ENCODE peak calls at places on chromosomes 1 and 21, in nine cellular contexts. U is lower leg skin, N is cardiac muscle cell, T is heart left ventricle, Y is PC-3, M is IMR-90, A is epithelial cell of esophagus, V is AG10803, Z is fibroblast of lung. O is an unnamed sample.

GRCh38 chr1:98045211-98046030 is 124.6 kb upstream of the DPYD start:
- DNase-seq in Y (no peak), V (peak), T (no peak), U (no peak), A (peak), M (peak), Z (peak), N (peak), O (peak)

GRCh38 chr1:218463194-218464156 is 118.3 kb downstream of the TGFB2 start:
- DNase-seq in T (peak), A (peak), V (peak), M (peak), Y (peak), U (no peak), N (no peak), Z (peak), O (peak)

GRCh38 chr1:89725016-89725380 is 92.1 kb downstream of the LRRC8C start:
- DNase-seq in V (peak), Y (peak), T (peak), U (no peak), A (peak), N (no peak), Z (peak), M (peak), O (peak)

GRCh38 chr1:1060281-1061000 is 13.7 kb downstream of the RNF223 start:
- DNase-seq in Y (no peak), A (no peak), V (no peak), N (no peak), T (no peak), Z (no peak), U (no peak), M (no peak), O (no peak)

GRCh38 chr1:227942716-227943261 is 4.9 kb downstream of the WNT9A start:
- DNase-seq in T (no peak), U (no peak), Z (no peak), M (no peak), N (no peak), A (no peak), Y (no peak), V (no peak), O (no peak)

GRCh38 chr1:86764523-86764922 is 60.1 kb downstream of the SH3GLB1 start:
- DNase-seq in M (no peak), N (no peak), V (no peak), T (no peak), Z (no peak), A (no peak), Y (no peak), U (no peak), O (no peak)

GRCh38 chr1:101613549-101613948 is 376.7 kb downstream of the S1PR1 start:
- DNase-seq in Y (no peak), T (no peak), N (no peak), U (no peak), Z (no peak), M (no peak), V (no peak), A (peak), O (peak)

GRCh38 chr1:9838946-9839345 is 15.2 kb upstream of the CLSTN1 start:
- DNase-seq in A (no peak), U (no peak), M (no peak), V (no peak), Z (no peak), N (no peak), T (no peak), Y (no peak), O (no peak)

GRCh38 chr1:44660176-44660575 is 14.1 kb downstream of the TMEM53 start:
- DNase-seq in A (no peak), T (peak), N (no peak), Z (peak), V (no peak), M (no peak), Y (no peak), U (no peak), O (no peak)

GRCh38 chr1:186617860-186618780 is 62.1 kb downstream of the PTGS2 start:
- DNase-seq in Y (peak), U (peak), N (no peak), M (no peak), T (peak), A (peak), V (peak), Z (peak), O (peak)

GRCh38 chr1:41935226-41935625 is 16.5 kb upstream of the HIVEP3 start:
- DNase-seq in N (no peak), U (no peak), V (peak), Z (peak), T (no peak), A (no peak), Y (no peak), M (peak), O (no peak)

GRCh38 chr1:234613128-234613875 is 3.3 kb upstream of the IRF2BP2 start:
- DNase-seq in N (no peak), A (peak), M (peak), V (peak), Y (no peak), T (no peak), U (no peak), Z (peak), O (peak)

GRCh38 chr1:33045814-33046213 is 9.1 kb upstream of the AK2 start:
- DNase-seq in T (no peak), Z (peak), M (peak), N (no peak), Y (no peak), A (no peak), U (no peak), V (no peak), O (no peak)

GRCh38 chr1:225476538-225476988 is 48.7 kb upstream of the LBR start:
- DNase-seq in T (no peak), V (no peak), Z (no peak), U (no peak), A (no peak), M (peak), N (no peak), Y (no peak), O (no peak)

GRCh38 chr1:221708076-221708571 is 33.8 kb downstream of the DUSP10 start:
- DNase-seq in U (peak), Y (no peak), V (peak), A (no peak), T (no peak), N (no peak), Z (no peak), M (no peak), O (no peak)

GRCh38 chr1:157838966-157839365 is 2.6 kb downstream of the CD5L start:
- DNase-seq in Z (no peak), V (no peak), A (no peak), M (no peak), T (no peak), U (no peak), Y (no peak), N (no peak), O (no peak)

GRCh38 chr1:180720753-180721152 is 88.9 kb downstream of the XPR1 start:
- DNase-seq in Y (peak), U (no peak), A (peak), Z (peak), V (no peak), T (no peak), M (peak), N (no peak), O (peak)

GRCh38 chr1:200129480-200129879 is 102.0 kb downstream of the NR5A2 start:
- DNase-seq in Y (no peak), Z (no peak), M (no peak), N (no peak), U (no peak), T (no peak), V (no peak), A (no peak), O (no peak)

GRCh38 chr1:227033880-227034279 is 93.8 kb downstream of the COQ8A start:
- DNase-seq in U (no peak), T (no peak), N (no peak), V (no peak), Z (no peak), A (peak), Y (peak), M (no peak), O (peak)

GRCh38 chr1:119611701-119612113 is 36.4 kb downstream of the ZNF697 start:
- DNase-seq in A (peak), N (peak), Y (peak), Z (peak), M (no peak), V (peak), U (peak), T (peak), O (peak)

GRCh38 chr21:43603230-43603626 is 56.1 kb downstream of the HSF2BP start:
- DNase-seq in Y (no peak), A (no peak), N (no peak), M (no peak), Z (no peak), U (no peak), T (peak), V (no peak), O (no peak)

GRCh38 chr1:12135612-12136011 is 31.2 kb upstream of the TNFRSF1B start:
- DNase-seq in Z (peak), M (no peak), T (peak), N (no peak), V (peak), Y (peak), A (no peak), U (no peak), O (no peak)

GRCh38 chr1:11455925-11456580 is 22.9 kb upstream of the DISP3 start:
- DNase-seq in A (no peak), Z (no peak), U (no peak), V (no peak), N (no peak), Y (no peak), T (no peak), M (no peak), O (no peak)

GRCh38 chr1:111738436-111739221 is 566 bp downstream of the INKA2 start:
- DNase-seq in U (peak), V (peak), Y (peak), T (peak), Z (peak), M (peak), A (peak), N (peak), O (peak)

GRCh38 chr1:20574686-20575543 is 14.0 kb upstream of the CDA start:
- DNase-seq in N (peak), M (peak), T (peak), A (peak), U (peak), V (peak), Y (peak), Z (peak), O (peak)

GRCh38 chr1:22953392-22954141 is 19.1 kb downstream of the LACTBL1 start:
- DNase-seq in V (no peak), M (no peak), A (no peak), Z (no peak), T (no peak), U (no peak), Y (no peak), N (no peak), O (no peak)

GRCh38 chr1:31886866-31887265 is 51.3 kb downstream of the PTP4A2 start:
- DNase-seq in V (peak), N (no peak), U (no peak), M (no peak), Y (no peak), A (no peak), T (no peak), Z (no peak), O (no peak)

GRCh38 chr1:85580046-85580411 is 532 bp upstream of the CCN1 start:
- DNase-seq in T (no peak), M (peak), A (peak), Y (peak), V (peak), Z (peak), U (no peak), N (peak), O (peak)

GRCh38 chr1:47231314-47232186 is 475 bp downstream of the TAL1 start:
- DNase-seq in Z (peak), T (no peak), V (peak), N (peak), Y (no peak), M (peak), U (no peak), A (peak), O (peak)

GRCh38 chr1:46411601-46412341 is 17.7 kb downstream of the FAAH start:
- DNase-seq in M (no peak), A (no peak), V (no peak), N (no peak), Y (no peak), U (no peak), Z (no peak), T (no peak), O (no peak)

GRCh38 chr1:179883739-179884138 is 1.7 kb downstream of the TOR1AIP1 start:
- DNase-seq in T (no peak), V (no peak), M (peak), N (peak), Z (no peak), A (peak), U (no peak), Y (peak), O (peak)

GRCh38 chr1:23614128-23614660 is 54.9 kb upstream of the ID3 start:
- DNase-seq in M (no peak), Z (no peak), T (no peak), V (no peak), N (no peak), A (no peak), Y (no peak), U (no peak), O (no peak)

GRCh38 chr1:173427146-173428054 is 49.7 kb upstream of the PRDX6 start:
- DNase-seq in A (no peak), T (no peak), Z (no peak), M (no peak), N (no peak), U (no peak), V (no peak), Y (peak), O (no peak)

GRCh38 chr1:49106438-49106837 is 329.7 kb upstream of the BEND5 start:
- DNase-seq in A (no peak), M (no peak), N (no peak), V (peak), Y (peak), Z (no peak), U (no peak), T (no peak), O (peak)

GRCh38 chr1:215023151-215023832 is 59.2 kb upstream of the KCNK2 start:
- DNase-seq in Y (no peak), M (peak), A (peak), T (no peak), U (no peak), V (peak), N (no peak), Z (peak), O (no peak)

GRCh38 chr1:167666416-167666815 is 36.4 kb downstream of the RCSD1 start:
- DNase-seq in N (no peak), Y (peak), A (peak), U (no peak), M (peak), Z (no peak), T (peak), V (peak), O (peak)

GRCh38 chr1:158999301-159000069 is 10.2 kb upstream of the IFI16 start:
- DNase-seq in M (peak), N (peak), T (peak), A (peak), V (peak), U (peak), Y (peak), Z (peak), O (peak)
- H3K4me3 ChIP-seq in M (peak), N (peak), T (peak), A (peak), V (peak), U (peak), Y (peak), Z (peak), O (peak)

GRCh38 chr1:42936309-42937078 is 22.2 kb downstream of the SLC2A1 start:
- DNase-seq in V (peak), N (no peak), T (no peak), A (peak), Y (peak), U (no peak), M (peak), Z (peak), O (peak)

GRCh38 chr1:42935971-42936308 is 22.7 kb downstream of the SLC2A1 start:
- DNase-seq in T (no peak), Y (no peak), Z (no peak), V (no peak), U (no peak), A (no peak), M (no peak), N (no peak), O (no peak)

GRCh38 chr1:42937836-42938595 is 20.7 kb downstream of the SLC2A1 start:
- DNase-seq in N (no peak), Z (no peak), V (no peak), Y (peak), T (no peak), M (no peak), A (peak), U (no peak), O (peak)

GRCh38 chr1:42938596-42939184 is 20.0 kb downstream of the SLC2A1 start:
- DNase-seq in Z (no peak), V (no peak), A (no peak), Y (no peak), T (no peak), N (no peak), M (no peak), U (no peak), O (no peak)

DNA sequence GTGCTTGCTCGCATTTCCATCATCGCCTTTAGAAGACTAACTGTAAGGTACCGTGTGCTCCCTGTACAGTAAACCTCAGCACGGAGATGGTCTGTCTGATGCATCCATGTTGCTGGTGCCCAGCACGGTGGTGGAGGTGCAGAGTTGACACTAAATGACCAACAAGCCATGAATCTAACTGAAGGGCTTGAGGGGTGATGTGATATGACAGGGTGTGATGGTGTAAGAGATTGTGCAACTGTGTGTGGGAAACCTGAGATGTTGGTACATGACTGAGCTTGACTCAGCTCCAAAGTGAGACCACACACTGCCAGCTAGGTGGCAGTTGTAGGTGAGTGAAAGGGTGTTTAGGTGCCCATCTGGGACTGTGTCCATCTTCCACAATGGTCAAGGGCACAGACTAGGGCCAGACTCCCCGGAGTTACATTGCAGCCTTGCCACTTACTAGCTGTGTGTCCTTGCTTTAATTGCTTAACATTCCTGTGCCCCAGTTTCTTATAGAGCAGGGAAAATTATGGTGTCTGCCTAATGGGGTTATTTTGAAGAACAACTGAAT is 21.4 kb downstream of the SLC2A1 start:
- DNase-seq in M (peak), V (peak), A (peak), N (no peak), U (no peak), Y (peak), Z (peak), T (no peak), O (peak)
- TF ChIP-seq CTCF in M (no peak), V (no peak), A (peak), N (no peak), U (no peak), Y (peak), Z (no peak), T (no peak), O (peak)

GRCh38 chr1:183027791-183028190 is 4.6 kb downstream of the LAMC1 start:
- DNase-seq in Z (no peak), U (no peak), Y (no peak), M (no peak), N (no peak), T (no peak), V (no peak), A (peak), O (peak)
- H3K4me3 ChIP-seq in Z (no peak), U (no peak), Y (peak), M (no peak), N (no peak), T (no peak), V (peak), A (no peak), O (no peak)

GRCh38 chr1:77756052-77756754 is 3.4 kb downstream of the USP33 start:
- DNase-seq in U (no peak), M (no peak), Z (no peak), V (no peak), N (no peak), Y (no peak), T (no peak), A (no peak), O (no peak)

GRCh38 chr1:77757066-77757584 is 2.5 kb downstream of the USP33 start:
- DNase-seq in V (peak), M (no peak), Y (peak), U (no peak), Z (no peak), A (no peak), T (no peak), N (no peak), O (no peak)

GRCh38 chr1:77757616-77758015 is 2.0 kb downstream of the USP33 start:
- DNase-seq in Z (peak), T (no peak), V (peak), M (peak), Y (no peak), U (no peak), N (no peak), A (peak), O (peak)

GRCh38 chr1:77762072-77762476 is 2.4 kb upstream of the USP33 start:
- DNase-seq in U (no peak), M (peak), Z (peak), A (peak), T (no peak), N (no peak), Y (peak), V (peak), O (peak)

GRCh38 chr1:77759090-77760028 is at the start of gene USP33:
- DNase-seq in M (peak), N (peak), A (peak), Y (peak), U (peak), Z (peak), T (peak), V (peak), O (peak)
- TF ChIP-seq CTCF in M (no peak), N (no peak), A (no peak), Y (no peak), U (no peak), Z (no peak), T (no peak), V (no peak), O (no peak)

DNA sequence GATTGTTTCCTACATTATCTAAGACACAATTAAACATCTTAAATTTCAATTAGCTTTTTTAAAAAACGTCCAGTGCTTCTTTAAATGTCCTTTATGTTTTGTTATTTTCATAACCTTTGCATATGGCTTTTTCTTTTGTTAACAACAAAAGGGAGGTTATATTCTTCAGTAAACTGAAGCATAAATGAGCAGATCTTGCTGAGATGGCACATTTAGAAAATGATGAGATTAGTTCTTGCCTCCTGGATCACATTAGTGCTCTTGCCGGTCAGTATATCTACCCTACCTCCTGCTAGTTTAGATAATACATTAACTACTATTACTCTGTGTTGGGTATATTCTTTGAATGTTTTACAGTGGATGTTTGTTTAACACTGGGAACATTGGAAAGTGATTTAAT is 126.1 kb downstream of the DISP1 start:
- DNase-seq in N (no peak), U (no peak), V (no peak), Y (no peak), A (no peak), T (no peak), Z (no peak), M (no peak), O (no peak)
- H3K4me3 ChIP-seq in N (no peak), U (no peak), V (no peak), Y (no peak), A (no peak), T (no peak), Z (no peak), M (no peak), O (no peak)

DNA sequence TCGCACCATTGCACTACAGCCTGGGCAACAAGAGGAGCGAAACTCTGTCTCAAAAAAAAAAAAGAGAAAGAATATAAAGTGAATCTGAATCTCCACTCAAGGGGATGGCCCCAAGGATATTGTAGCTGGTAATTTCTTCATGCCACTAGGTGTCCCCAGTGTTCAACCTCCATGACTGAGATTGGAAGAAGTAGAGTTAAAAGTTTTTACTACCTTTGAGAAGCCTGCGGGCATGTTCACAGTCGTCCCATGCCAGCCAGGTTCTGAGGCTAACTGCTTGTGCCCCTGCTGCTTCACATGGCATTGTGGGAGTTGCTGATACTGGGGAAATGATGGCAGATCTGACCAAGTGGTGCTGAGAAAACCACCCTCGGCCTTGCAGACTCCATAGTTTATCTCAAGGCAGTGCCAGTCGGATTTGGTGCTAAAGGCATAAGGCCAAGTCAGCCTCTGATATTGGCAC is 10.8 kb upstream of the SHISA4 start:
- DNase-seq in Z (peak), N (peak), V (peak), U (no peak), Y (peak), M (peak), T (no peak), A (peak), O (peak)
- TF ChIP-seq CTCF in Z (peak), N (peak), V (peak), U (no peak), Y (peak), M (peak), T (peak), A (peak), O (peak)

GRCh38 chr1:165696625-165697100 is 1.7 kb downstream of the ALDH9A1 start:
- DNase-seq in V (peak), T (no peak), Y (peak), Z (peak), U (peak), N (no peak), A (peak), M (peak), O (peak)
- H3K4me3 ChIP-seq in V (peak), T (no peak), Y (peak), Z (peak), U (no peak), N (no peak), A (peak), M (no peak), O (no peak)

GRCh38 chr1:224106568-224107281 is 7.2 kb upstream of the FBXO28 start:
- DNase-seq in U (peak), Y (peak), V (peak), A (peak), M (peak), T (no peak), Z (peak), N (peak), O (peak)
- TF ChIP-seq CTCF in U (no peak), Y (peak), V (peak), A (peak), M (peak), T (no peak), Z (peak), N (peak), O (peak)

O was measured in bronchial epithelial cell.